ENCODE peak calls at places on chromosomes 2 and 18, in seven cellular contexts. One of them, this sample, is unnamed.
A peak's percentile ranks its signal among the peaks of the same experiment; 100 is the strongest.

GRCh38 chr2:121567957-121568409 is 37.3 kb downstream of the RNU4ATAC start:
- DNase-seq in activated CD8-positive, alpha-beta memory T cell treated with anti-CD3 and anti-CD28 coated beads, Interleukin-2, amount 10 ng/mL, durations not matched to agents 7 days and 5 days: no peak
- DNase-seq in activated T-cell treated with anti-CD3 and anti-CD28 coated beads for 24 hours: no peak
- DNase-seq in neural crest cell: peak; percentile 48
- DNase-seq in substantia nigra: no peak
- DNase-seq in NCI-H460: no peak
- DNase-seq in NCI-H69: peak; percentile 3
- DNase-seq in this sample: no peak

GRCh38 chr2:8421658-8422499 is 260.0 kb upstream of the ID2 start:
- DNase-seq in activated CD8-positive, alpha-beta memory T cell treated with anti-CD3 and anti-CD28 coated beads, Interleukin-2, amount 10 ng/mL, durations not matched to agents 7 days and 5 days: no peak
- DNase-seq in activated T-cell treated with anti-CD3 and anti-CD28 coated beads for 24 hours: no peak
- DNase-seq in substantia nigra: no peak
- DNase-seq in neural crest cell: no peak
- DNase-seq in NCI-H69: no peak
- DNase-seq in NCI-H460: no peak
- DNase-seq in this sample: no peak

GRCh38 chr2:120343433-120344105 is 2.4 kb upstream of the INHBB start:
- DNase-seq in activated CD8-positive, alpha-beta memory T cell treated with anti-CD3 and anti-CD28 coated beads, Interleukin-2, amount 10 ng/mL, durations not matched to agents 7 days and 5 days: peak; percentile 64
- DNase-seq in neural crest cell: peak; percentile 79
- DNase-seq in activated T-cell treated with anti-CD3 and anti-CD28 coated beads for 24 hours: peak; percentile 35
- DNase-seq in NCI-H460: peak; percentile 65
- DNase-seq in substantia nigra: peak; percentile 77
- DNase-seq in NCI-H69: peak; percentile 69
- DNase-seq in this sample: peak; percentile 18

GRCh38 chr18:3061581-3062416 is 48.9 kb upstream of the LPIN2 start:
- DNase-seq in neural crest cell: no peak
- DNase-seq in NCI-H69: no peak
- DNase-seq in substantia nigra: no peak
- DNase-seq in activated CD8-positive, alpha-beta memory T cell treated with anti-CD3 and anti-CD28 coated beads, Interleukin-2, amount 10 ng/mL, durations not matched to agents 7 days and 5 days: peak; percentile 83
- DNase-seq in activated T-cell treated with anti-CD3 and anti-CD28 coated beads for 24 hours: peak; percentile 36
- DNase-seq in NCI-H460: no peak
- DNase-seq in this sample: no peak

GRCh38 chr18:52054301-52054700 is 285.7 kb upstream of the DCC start:
- DNase-seq in NCI-H69: peak; percentile 30
- DNase-seq in activated CD8-positive, alpha-beta memory T cell treated with anti-CD3 and anti-CD28 coated beads, Interleukin-2, amount 10 ng/mL, durations not matched to agents 7 days and 5 days: no peak
- DNase-seq in activated T-cell treated with anti-CD3 and anti-CD28 coated beads for 24 hours: no peak
- DNase-seq in neural crest cell: no peak
- DNase-seq in NCI-H460: no peak
- DNase-seq in substantia nigra: no peak
- DNase-seq in this sample: no peak

GRCh38 chr2:167289651-167290410 is 401.6 kb downstream of the XIRP2 start:
- DNase-seq in NCI-H69: no peak
- DNase-seq in NCI-H460: no peak
- DNase-seq in substantia nigra: no peak
- DNase-seq in neural crest cell: no peak
- DNase-seq in activated T-cell treated with anti-CD3 and anti-CD28 coated beads for 24 hours: no peak
- DNase-seq in activated CD8-positive, alpha-beta memory T cell treated with anti-CD3 and anti-CD28 coated beads, Interleukin-2, amount 10 ng/mL, durations not matched to agents 7 days and 5 days: no peak
- DNase-seq in this sample: no peak

GRCh38 chr2:148013879-148014278 is 6.7 kb downstream of the ORC4 start:
- DNase-seq in activated T-cell treated with anti-CD3 and anti-CD28 coated beads for 24 hours: no peak
- DNase-seq in NCI-H69: peak; percentile 1
- DNase-seq in neural crest cell: no peak
- DNase-seq in substantia nigra: no peak
- DNase-seq in NCI-H460: no peak
- DNase-seq in activated CD8-positive, alpha-beta memory T cell treated with anti-CD3 and anti-CD28 coated beads, Interleukin-2, amount 10 ng/mL, durations not matched to agents 7 days and 5 days: no peak
- DNase-seq in this sample: no peak

GRCh38 chr18:32343634-32344033 is 127.0 kb downstream of the GAREM1 start:
- DNase-seq in activated T-cell treated with anti-CD3 and anti-CD28 coated beads for 24 hours: no peak
- DNase-seq in neural crest cell: no peak
- DNase-seq in NCI-H69: peak; percentile 69
- DNase-seq in activated CD8-positive, alpha-beta memory T cell treated with anti-CD3 and anti-CD28 coated beads, Interleukin-2, amount 10 ng/mL, durations not matched to agents 7 days and 5 days: no peak
- DNase-seq in NCI-H460: no peak
- DNase-seq in substantia nigra: no peak
- DNase-seq in this sample: no peak

GRCh38 chr2:47697000-47697601 is 85.8 kb upstream of the MSH6 start:
- DNase-seq in NCI-H69: no peak
- DNase-seq in substantia nigra: no peak
- DNase-seq in NCI-H460: no peak
- DNase-seq in neural crest cell: no peak
- DNase-seq in activated CD8-positive, alpha-beta memory T cell treated with anti-CD3 and anti-CD28 coated beads, Interleukin-2, amount 10 ng/mL, durations not matched to agents 7 days and 5 days: no peak
- DNase-seq in activated T-cell treated with anti-CD3 and anti-CD28 coated beads for 24 hours: no peak
- DNase-seq in this sample: peak; percentile 34

GRCh38 chr2:215427585-215427984 is 8.3 kb downstream of the FN1 start:
- DNase-seq in NCI-H69: no peak
- DNase-seq in NCI-H460: no peak
- DNase-seq in substantia nigra: no peak
- DNase-seq in activated CD8-positive, alpha-beta memory T cell treated with anti-CD3 and anti-CD28 coated beads, Interleukin-2, amount 10 ng/mL, durations not matched to agents 7 days and 5 days: no peak
- DNase-seq in neural crest cell: no peak
- DNase-seq in activated T-cell treated with anti-CD3 and anti-CD28 coated beads for 24 hours: no peak
- DNase-seq in this sample: no peak

GRCh38 chr2:239160226-239161143 is 240.3 kb downstream of the HDAC4 start:
- DNase-seq in substantia nigra: no peak
- DNase-seq in NCI-H69: no peak
- DNase-seq in activated T-cell treated with anti-CD3 and anti-CD28 coated beads for 24 hours: no peak
- DNase-seq in neural crest cell: no peak
- DNase-seq in activated CD8-positive, alpha-beta memory T cell treated with anti-CD3 and anti-CD28 coated beads, Interleukin-2, amount 10 ng/mL, durations not matched to agents 7 days and 5 days: no peak
- DNase-seq in NCI-H460: no peak
- DNase-seq in this sample: no peak

GRCh38 chr2:219497495-219498279 is 1.0 kb upstream of the GMPPA start:
- DNase-seq in activated T-cell treated with anti-CD3 and anti-CD28 coated beads for 24 hours: no peak
- DNase-seq in NCI-H460: peak; percentile 80
- DNase-seq in neural crest cell: peak; percentile 60
- DNase-seq in activated CD8-positive, alpha-beta memory T cell treated with anti-CD3 and anti-CD28 coated beads, Interleukin-2, amount 10 ng/mL, durations not matched to agents 7 days and 5 days: peak; percentile 61
- DNase-seq in substantia nigra: peak; percentile 49
- DNase-seq in NCI-H69: peak; percentile 40
- DNase-seq in this sample: no peak

GRCh38 chr18:49648326-49648725 is 86.5 kb downstream of the LIPG start:
- DNase-seq in substantia nigra: no peak
- DNase-seq in activated T-cell treated with anti-CD3 and anti-CD28 coated beads for 24 hours: no peak
- DNase-seq in NCI-H69: no peak
- DNase-seq in neural crest cell: no peak
- DNase-seq in NCI-H460: no peak
- DNase-seq in activated CD8-positive, alpha-beta memory T cell treated with anti-CD3 and anti-CD28 coated beads, Interleukin-2, amount 10 ng/mL, durations not matched to agents 7 days and 5 days: no peak
- DNase-seq in this sample: no peak

GRCh38 chr18:48814490-48815181 is 136.1 kb downstream of the SMAD7 start:
- DNase-seq in activated CD8-positive, alpha-beta memory T cell treated with anti-CD3 and anti-CD28 coated beads, Interleukin-2, amount 10 ng/mL, durations not matched to agents 7 days and 5 days: peak; percentile 45
- DNase-seq in NCI-H69: no peak
- DNase-seq in neural crest cell: no peak
- DNase-seq in NCI-H460: no peak
- DNase-seq in substantia nigra: no peak
- DNase-seq in activated T-cell treated with anti-CD3 and anti-CD28 coated beads for 24 hours: no peak
- DNase-seq in this sample: no peak

GRCh38 chr2:15749460-15750432 is 158.1 kb downstream of the DDX1 start:
- DNase-seq in NCI-H460: no peak
- DNase-seq in activated T-cell treated with anti-CD3 and anti-CD28 coated beads for 24 hours: no peak
- DNase-seq in substantia nigra: no peak
- DNase-seq in NCI-H69: no peak
- DNase-seq in activated CD8-positive, alpha-beta memory T cell treated with anti-CD3 and anti-CD28 coated beads, Interleukin-2, amount 10 ng/mL, durations not matched to agents 7 days and 5 days: no peak
- DNase-seq in neural crest cell: no peak
- DNase-seq in this sample: no peak

GRCh38 chr2:26175716-26176615 is 3.1 kb downstream of the GAREM2 start:
- DNase-seq in activated T-cell treated with anti-CD3 and anti-CD28 coated beads for 24 hours: no peak
- DNase-seq in NCI-H460: no peak
- DNase-seq in NCI-H69: no peak
- DNase-seq in activated CD8-positive, alpha-beta memory T cell treated with anti-CD3 and anti-CD28 coated beads, Interleukin-2, amount 10 ng/mL, durations not matched to agents 7 days and 5 days: no peak
- DNase-seq in substantia nigra: no peak
- DNase-seq in neural crest cell: no peak
- DNase-seq in this sample: no peak

GRCh38 chr2:98649135-98649991 is 41.0 kb downstream of the UNC50 start:
- DNase-seq in neural crest cell: peak; percentile 80
- DNase-seq in NCI-H69: peak; percentile 77
- DNase-seq in NCI-H460: peak; percentile 76
- DNase-seq in substantia nigra: peak; percentile 68
- DNase-seq in activated T-cell treated with anti-CD3 and anti-CD28 coated beads for 24 hours: peak; percentile 80
- DNase-seq in activated CD8-positive, alpha-beta memory T cell treated with anti-CD3 and anti-CD28 coated beads, Interleukin-2, amount 10 ng/mL, durations not matched to agents 7 days and 5 days: peak; percentile 91
- DNase-seq in this sample: peak; percentile 64

GRCh38 chr2:46169452-46169851 is 127.8 kb upstream of the EPAS1 start:
- DNase-seq in activated T-cell treated with anti-CD3 and anti-CD28 coated beads for 24 hours: no peak
- DNase-seq in NCI-H69: no peak
- DNase-seq in substantia nigra: no peak
- DNase-seq in neural crest cell: no peak
- DNase-seq in activated CD8-positive, alpha-beta memory T cell treated with anti-CD3 and anti-CD28 coated beads, Interleukin-2, amount 10 ng/mL, durations not matched to agents 7 days and 5 days: no peak
- DNase-seq in NCI-H460: no peak
- DNase-seq in this sample: no peak

GRCh38 chr18:54950221-54950620 is 9.0 kb downstream of the CCDC68 start:
- DNase-seq in activated CD8-positive, alpha-beta memory T cell treated with anti-CD3 and anti-CD28 coated beads, Interleukin-2, amount 10 ng/mL, durations not matched to agents 7 days and 5 days: no peak
- DNase-seq in NCI-H460: no peak
- DNase-seq in NCI-H69: peak; percentile 39
- DNase-seq in substantia nigra: no peak
- DNase-seq in neural crest cell: no peak
- DNase-seq in activated T-cell treated with anti-CD3 and anti-CD28 coated beads for 24 hours: no peak
- DNase-seq in this sample: no peak

GRCh38 chr2:239892480-239893235 is 132.5 kb downstream of the NDUFA10 start:
- DNase-seq in NCI-H69: no peak
- DNase-seq in activated T-cell treated with anti-CD3 and anti-CD28 coated beads for 24 hours: no peak
- DNase-seq in neural crest cell: no peak
- DNase-seq in substantia nigra: no peak
- DNase-seq in NCI-H460: no peak
- DNase-seq in activated CD8-positive, alpha-beta memory T cell treated with anti-CD3 and anti-CD28 coated beads, Interleukin-2, amount 10 ng/mL, durations not matched to agents 7 days and 5 days: no peak
- DNase-seq in this sample: no peak

GRCh38 chr2:15884790-15885189 is 55.6 kb upstream of the MYCN start:
- DNase-seq in activated T-cell treated with anti-CD3 and anti-CD28 coated beads for 24 hours: no peak
- DNase-seq in neural crest cell: no peak
- DNase-seq in substantia nigra: no peak
- DNase-seq in NCI-H460: no peak
- DNase-seq in activated CD8-positive, alpha-beta memory T cell treated with anti-CD3 and anti-CD28 coated beads, Interleukin-2, amount 10 ng/mL, durations not matched to agents 7 days and 5 days: no peak
- DNase-seq in NCI-H69: no peak
- DNase-seq in this sample: no peak

GRCh38 chr2:238092486-238093035 is 7.6 kb upstream of the ESPNL start:
- DNase-seq in NCI-H69: no peak
- DNase-seq in activated T-cell treated with anti-CD3 and anti-CD28 coated beads for 24 hours: no peak
- DNase-seq in substantia nigra: no peak
- DNase-seq in NCI-H460: no peak
- DNase-seq in activated CD8-positive, alpha-beta memory T cell treated with anti-CD3 and anti-CD28 coated beads, Interleukin-2, amount 10 ng/mL, durations not matched to agents 7 days and 5 days: peak; percentile 21
- DNase-seq in neural crest cell: no peak
- DNase-seq in this sample: no peak

This sample was measured in stimulated activated naive B cell treated with anti-CD40 and anti-IgM and Interleukin-4, amounts not matched to agents 10 μg/mL and 1 μg/mL and 100 μg/mL, for 72 hours.